ENCODE peak calls at places on chromosomes 5 and 9, in five cellular contexts. Y is CD8-positive, alpha-beta T cell; M is pancreas; D is OCI-LY7; L is brain microvascular endothelial cell. R is an unnamed sample.

GRCh38 chr5:115494570-115495289 is 49.8 kb downstream of the FEM1C start:
- DNase-seq in Y (no peak), M (no peak), D (no peak), L (no peak), R (no peak)

GRCh38 chr5:73625314-73625904 is 587 bp upstream of the ARHGEF28 start:
- DNase-seq in Y (no peak), M (no peak), D (no peak), L (no peak), R (no peak)

GRCh38 chr9:123316053-123316718 is 39.8 kb upstream of the CRB2 start:
- DNase-seq in Y (no peak), M (no peak), D (peak), L (no peak), R (no peak)

GRCh38 chr9:114313186-114313585 is 9.7 kb upstream of the ORM1 start:
- DNase-seq in Y (no peak), M (no peak), D (no peak), L (no peak), R (no peak)

GRCh38 chr5:147935032-147935431 is 28.7 kb upstream of the C5orf46 start:
- DNase-seq in Y (no peak), M (peak), D (peak), L (peak), R (no peak)

GRCh38 chr5:121199238-121199999 is 652.3 kb upstream of the FTMT start:
- DNase-seq in Y (no peak), M (no peak), D (no peak), L (peak), R (no peak)

GRCh38 chr9:135885100-135885853 is 22.1 kb downstream of the CAMSAP1 start:
- DNase-seq in Y (no peak), M (no peak), D (no peak), L (no peak), R (no peak)

GRCh38 chr9:129235931-129236331 is 57.9 kb upstream of the IER5L start:
- DNase-seq in Y (peak), M (no peak), D (peak), L (no peak), R (peak)

GRCh38 chr5:33049845-33050244 is 338.7 kb downstream of the NPR3 start:
- DNase-seq in Y (no peak), M (no peak), D (no peak), L (peak), R (no peak)

GRCh38 chr5:174323878-174324281 is 278.4 kb downstream of the NSG2 start:
- DNase-seq in Y (no peak), M (peak), D (peak), L (peak), R (no peak)

GRCh38 chr5:40734986-40735385 is 20.8 kb downstream of the TTC33 start:
- DNase-seq in Y (no peak), M (no peak), D (no peak), L (peak), R (no peak)

GRCh38 chr5:980001-980588 is 28.5 kb upstream of the NKD2 start:
- DNase-seq in Y (no peak), M (no peak), D (no peak), L (no peak), R (no peak)

GRCh38 chr9:37952731-37953130 is 48.8 kb upstream of the SLC25A51 start:
- DNase-seq in Y (no peak), M (no peak), D (no peak), L (peak), R (no peak)

GRCh38 chr5:116563909-116564308 is 10.7 kb downstream of the SEMA6A start:
- DNase-seq in Y (no peak), M (no peak), D (no peak), L (no peak), R (no peak)

GRCh38 chr5:140573683-140574082 is 9.1 kb downstream of the SLC35A4 start:
- DNase-seq in Y (no peak), M (no peak), D (no peak), L (no peak), R (no peak)

GRCh38 chr5:138979684-138980275 is 104.6 kb upstream of the LRRTM2 start:
- DNase-seq in Y (peak), M (no peak), D (no peak), L (no peak), R (no peak)

GRCh38 chr9:33139421-33140228 is 27.5 kb downstream of the B4GALT1 start:
- DNase-seq in Y (no peak), M (no peak), D (no peak), L (peak), R (no peak)

GRCh38 chr5:92939428-92939827 is 641.6 kb downstream of the NR2F1-AS1 start:
- DNase-seq in Y (no peak), M (no peak), D (no peak), L (no peak), R (no peak)

GRCh38 chr9:109791747-109792146 is 11.7 kb downstream of the PALM2AKAP2 start:
- DNase-seq in Y (no peak), M (no peak), D (no peak), L (no peak), R (no peak)

GRCh38 chr5:95083606-95084005 is 201.3 kb downstream of the MCTP1 start:
- DNase-seq in Y (no peak), M (no peak), D (no peak), L (no peak), R (no peak)

DNA sequence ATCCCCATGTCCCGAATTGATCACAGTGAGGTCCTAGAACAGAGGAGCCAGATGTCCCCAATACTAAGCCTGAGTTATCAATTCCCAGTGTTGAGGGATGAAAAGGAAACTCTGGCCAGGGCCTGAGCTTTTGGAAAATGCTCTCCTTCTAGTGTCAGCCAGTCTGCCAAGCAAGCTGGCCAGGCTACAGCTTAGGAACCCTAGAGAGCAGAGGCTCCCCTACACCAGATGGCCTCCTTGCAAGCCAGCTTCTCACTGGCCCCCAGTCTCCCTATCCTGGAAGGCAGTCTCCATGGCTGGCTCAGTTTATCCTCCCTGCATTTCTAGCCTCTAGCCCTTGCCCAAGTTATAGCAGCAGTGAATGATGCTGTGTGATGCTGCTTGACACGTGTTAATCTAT is 204.7 kb upstream of the WWC1 start:
- DNase-seq in Y (no peak), M (no peak), D (no peak), L (no peak), R (no peak)
- TF ChIP-seq CTCF in Y (no peak), M (no peak), D (no peak), L (no peak), R (no peak)

GRCh38 chr9:86122309-86122708 is 23.0 kb upstream of the GOLM1 start:
- DNase-seq in Y (no peak), M (no peak), D (no peak), L (no peak), R (no peak)

GRCh38 chr9:86128235-86128822 is 29.0 kb upstream of the GOLM1 start:
- DNase-seq in Y (no peak), M (no peak), D (no peak), L (no peak), R (no peak)

GRCh38 chr9:86126998-86127972 is 27.9 kb upstream of the GOLM1 start:
- DNase-seq in Y (no peak), M (peak), D (no peak), L (peak), R (no peak)
- H3K27ac ChIP-seq in Y (no peak), M (peak), D (no peak), L (no peak), R (no peak)

DNA sequence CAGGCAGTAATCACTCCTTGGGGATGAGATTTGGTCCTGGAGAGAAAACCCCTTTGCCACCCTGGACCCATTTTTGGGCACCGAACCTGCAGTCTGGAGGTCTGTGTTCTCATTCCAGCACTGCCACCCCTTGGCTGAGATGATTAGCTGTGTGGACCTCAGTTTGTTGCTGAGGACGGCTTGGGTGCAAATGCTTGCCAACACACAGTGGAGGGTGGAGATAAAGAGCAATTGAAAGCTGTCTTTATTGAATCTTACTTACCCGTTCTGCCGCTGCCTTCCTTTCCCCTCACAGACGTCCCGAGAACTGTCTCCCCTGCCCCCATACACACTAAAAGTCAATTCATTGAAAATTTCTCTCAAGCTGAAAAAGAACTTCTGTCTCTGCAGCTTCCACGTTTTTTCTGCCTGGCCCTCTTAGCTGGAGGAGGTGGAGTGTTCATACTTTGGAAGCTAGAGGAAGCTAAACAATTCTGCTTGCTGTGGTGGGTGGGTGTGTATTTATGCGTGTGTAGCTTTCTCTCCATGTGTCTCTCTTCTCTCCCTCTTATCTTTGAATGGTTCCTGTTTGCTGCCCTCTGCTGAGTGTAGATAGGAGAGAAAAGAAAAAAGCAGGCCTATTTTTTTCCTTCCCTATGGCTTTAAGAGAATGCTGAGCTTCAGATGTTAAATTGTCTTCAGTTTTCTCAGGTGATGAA is 6.6 kb downstream of the GALNT10 start:
- DNase-seq in Y (no peak), M (no peak), D (peak), L (peak), R (no peak)
- TF ChIP-seq CTCF in Y (no peak), M (peak), D (peak), L (peak), R (peak)

GRCh38 chr5:157306092-157306491 is 40.2 kb downstream of the CYFIP2 start:
- DNase-seq in Y (no peak), M (no peak), D (no peak), L (no peak), R (no peak)
- H3K27ac ChIP-seq in Y (peak), M (no peak), D (no peak), L (no peak), R (peak)

GRCh38 chr9:131028221-131028884 is 19.4 kb downstream of the LAMC3 start:
- DNase-seq in Y (no peak), M (no peak), D (no peak), L (no peak), R (no peak)

GRCh38 chr9:131027048-131027871 is 18.3 kb downstream of the LAMC3 start:
- DNase-seq in Y (no peak), M (no peak), D (no peak), L (no peak), R (no peak)

GRCh38 chr9:131027872-131028179 is 18.9 kb downstream of the LAMC3 start:
- DNase-seq in Y (no peak), M (no peak), D (no peak), L (no peak), R (no peak)

GRCh38 chr9:131024978-131025868 is 16.2 kb downstream of the LAMC3 start:
- DNase-seq in Y (no peak), M (no peak), D (no peak), L (no peak), R (no peak)

DNA sequence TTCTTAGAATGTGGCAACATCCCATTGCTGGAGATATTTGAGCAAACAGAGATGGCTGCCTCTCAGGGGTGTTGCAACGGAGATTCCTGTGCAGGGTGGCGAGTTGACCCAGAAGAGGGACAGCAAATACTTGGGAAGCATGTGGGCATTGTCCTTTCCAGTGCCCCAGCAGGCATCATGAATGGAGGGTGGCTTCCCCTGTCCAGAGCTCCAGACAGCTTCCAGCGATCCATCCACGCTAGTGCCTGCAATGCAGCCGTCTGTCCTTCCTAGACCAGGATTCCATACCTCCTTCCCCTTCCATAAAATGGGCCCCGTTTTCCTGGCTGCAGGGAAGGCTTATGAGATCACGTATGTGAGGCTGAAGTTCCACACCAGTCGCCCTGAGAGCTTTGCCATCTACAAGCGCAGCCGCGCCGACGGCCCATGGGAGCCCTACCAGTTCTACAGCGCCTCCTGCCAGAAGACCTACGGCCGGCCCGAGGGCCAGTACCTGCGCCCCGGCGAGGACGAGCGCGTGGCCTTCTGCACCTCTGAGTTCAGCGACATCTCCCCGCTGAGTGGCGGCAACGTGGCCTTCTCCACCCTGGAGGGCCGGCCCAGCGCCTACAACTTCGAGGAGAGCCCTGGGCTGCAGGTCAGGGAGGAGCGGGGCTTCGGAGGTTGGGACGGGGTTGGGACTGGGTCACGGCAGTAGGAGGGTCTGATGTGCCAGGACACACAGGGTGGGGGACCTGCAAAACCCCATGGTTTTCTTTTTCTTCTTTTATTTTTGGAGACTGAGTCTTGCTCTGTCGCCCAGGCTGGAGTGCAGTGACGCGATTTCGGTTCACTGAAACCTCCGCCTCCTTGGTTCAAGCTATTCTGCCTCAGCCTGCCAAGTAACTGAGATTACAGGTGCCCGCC is 17.2 kb downstream of the LAMC3 start:
- DNase-seq in Y (no peak), M (no peak), D (no peak), L (no peak), R (no peak)
- TF ChIP-seq CTCF in Y (no peak), M (no peak), D (no peak), L (no peak), R (no peak)

GRCh38 chr9:84123648-84124406 is 143.2 kb downstream of the RMI1 start:
- DNase-seq in Y (no peak), M (no peak), D (no peak), L (no peak), R (no peak)
- H3K27ac ChIP-seq in Y (no peak), M (no peak), D (no peak), L (no peak), R (no peak)

GRCh38 chr5:151056367-151057306 is 24.2 kb downstream of the TNIP1 start:
- DNase-seq in Y (no peak), M (no peak), D (no peak), L (no peak), R (no peak)

GRCh38 chr5:151058891-151059611 is 21.8 kb downstream of the TNIP1 start:
- DNase-seq in Y (no peak), M (no peak), D (peak), L (no peak), R (no peak)

GRCh38 chr5:151060742-151061141 is 20.1 kb downstream of the TNIP1 start:
- DNase-seq in Y (no peak), M (no peak), D (no peak), L (no peak), R (no peak)

GRCh38 chr5:151055336-151055735 is 25.5 kb downstream of the TNIP1 start:
- DNase-seq in Y (no peak), M (no peak), D (no peak), L (no peak), R (no peak)

GRCh38 chr5:151058301-151058700 is 22.5 kb downstream of the TNIP1 start:
- DNase-seq in Y (no peak), M (no peak), D (no peak), L (no peak), R (no peak)
- TF ChIP-seq CTCF in Y (no peak), M (no peak), D (no peak), L (peak), R (no peak)

R was measured in CD4-positive, alpha-beta T cell.